ENCODE peak calls at places on chromosomes 6 and 20, in ten cellular contexts. Z, I, K, D, N, W, X, S, Y and H are unnamed samples.

GRCh38 chr6:56808871-56809359 is 146.0 kb upstream of the BEND6 start:
- DNase-seq in Y (no peak), I (peak; percentile 57), W (no peak), N (no peak), S (no peak), K (peak; percentile 37), X (peak; percentile 66), Z (no peak), D (peak; percentile 89), H (peak; percentile 43)

GRCh38 chr6:15783484-15783883 is 120.7 kb upstream of the DTNBP1 start:
- DNase-seq in D (no peak), W (no peak), I (no peak), K (no peak), Y (peak; percentile 16), S (no peak), N (no peak), Z (no peak), X (no peak), H (no peak)

GRCh38 chr6:142763205-142763604 is 181.8 kb downstream of the HIVEP2 start:
- DNase-seq in D (peak; percentile 90), Z (no peak), N (no peak), W (no peak), K (peak; percentile 70), X (peak; percentile 65), S (no peak), Y (no peak), I (no peak), H (no peak)

GRCh38 chr6:111024661-111025060 is 42.8 kb downstream of the RPF2 start:
- DNase-seq in Y (no peak), K (peak; percentile 2), N (no peak), S (no peak), W (no peak), Z (no peak), X (no peak), D (no peak), I (no peak), H (no peak)

GRCh38 chr20:25280574-25281535 is 33.0 kb downstream of the PYGB start:
- DNase-seq in X (no peak), Z (no peak), Y (peak; percentile 10), S (peak; percentile 43), W (no peak), D (no peak), K (no peak), I (peak; percentile 3), N (no peak), H (peak; percentile 7)

GRCh38 chr20:33947709-33948295 is 45.9 kb upstream of the RALY start:
- DNase-seq in S (no peak), Y (no peak), Z (peak; percentile 91), D (peak; percentile 6), K (peak; percentile 71), X (peak; percentile 66), W (no peak), N (peak; percentile 42), I (peak; percentile 80), H (peak; percentile 55)

GRCh38 chr20:35669681-35670080 is 5.0 kb upstream of the CPNE1 start:
- DNase-seq in W (peak; percentile 55), S (no peak), K (no peak), X (no peak), D (no peak), N (no peak), Y (no peak), I (no peak), Z (no peak), H (no peak)

GRCh38 chr6:73079611-73079955 is 145.7 kb downstream of the KHDC1L start:
- DNase-seq in D (peak; percentile 90), K (peak; percentile 71), N (no peak), S (no peak), Z (no peak), I (no peak), X (peak; percentile 69), Y (no peak), W (no peak), H (no peak)

GRCh38 chr6:3844097-3844463 is 5.1 kb upstream of the FAM50B start:
- DNase-seq in Y (no peak), I (no peak), Z (no peak), N (no peak), W (no peak), X (peak; percentile 81), K (peak; percentile 69), D (peak; percentile 84), S (no peak), H (no peak)

GRCh38 chr6:47454713-47455396 is 22.7 kb upstream of the CD2AP start:
- DNase-seq in K (no peak), Y (no peak), N (no peak), Z (no peak), I (no peak), X (no peak), S (no peak), W (no peak), D (no peak), H (no peak)

GRCh38 chr6:103783344-103783743 is 1076.4 kb downstream of the HACE1 start:
- DNase-seq in W (no peak), N (no peak), Y (peak; percentile 12), S (no peak), I (peak; percentile 41), Z (no peak), X (peak; percentile 7), D (peak; percentile 1), K (no peak), H (no peak)

GRCh38 chr20:58550661-58551060 is 35.5 kb upstream of the APCDD1L start:
- DNase-seq in X (peak; percentile 87), S (no peak), Z (peak; percentile 15), Y (no peak), D (peak; percentile 99), W (peak; percentile 91), N (no peak), I (no peak), K (peak; percentile 59), H (no peak)

GRCh38 chr6:36504982-36505381 is 42.3 kb downstream of the STK38 start:
- DNase-seq in D (peak; percentile 41), Y (no peak), X (peak; percentile 53), I (no peak), N (no peak), S (no peak), W (no peak), K (peak; percentile 63), Z (no peak), H (no peak)

GRCh38 chr6:118663993-118664985 is 12.9 kb upstream of the CEP85L start:
- DNase-seq in N (peak; percentile 18), I (no peak), X (no peak), Z (no peak), W (no peak), S (no peak), K (no peak), D (no peak), Y (no peak), H (no peak)

GRCh38 chr6:134035823-134036296 is 16.6 kb downstream of the SLC2A12 start:
- DNase-seq in Y (peak; percentile 25), X (peak; percentile 57), K (peak; percentile 40), S (no peak), Z (no peak), N (no peak), I (no peak), D (peak; percentile 92), W (no peak), H (no peak)

GRCh38 chr20:51930775-51931174 is 128.5 kb upstream of the SALL4 start:
- DNase-seq in K (peak; percentile 94), Z (no peak), I (peak; percentile 19), X (peak; percentile 98), Y (no peak), W (no peak), D (peak; percentile 64), S (no peak), N (no peak), H (no peak)

GRCh38 chr6:15096894-15097837 is 148.7 kb upstream of the JARID2 start:
- DNase-seq in D (peak; percentile 21), Y (no peak), X (no peak), W (no peak), Z (no peak), S (no peak), K (no peak), N (no peak), I (no peak), H (no peak)

GRCh38 chr20:32779500-32780215 is 17.5 kb downstream of the DNMT3B start:
- DNase-seq in S (no peak), D (no peak), K (no peak), N (no peak), Y (no peak), W (no peak), Z (peak; percentile 88), I (peak; percentile 38), X (no peak), H (peak; percentile 96)

GRCh38 chr6:111614833-111615582 is 9.3 kb upstream of the TRAF3IP2 start:
- DNase-seq in S (peak; percentile 70), I (peak; percentile 82), N (no peak), Z (peak; percentile 90), K (no peak), W (no peak), D (no peak), Y (no peak), X (no peak), H (peak; percentile 65)

GRCh38 chr6:71444222-71444621 is 155.6 kb downstream of the OGFRL1 start:
- DNase-seq in Z (no peak), S (no peak), K (no peak), W (no peak), D (no peak), X (peak; percentile 60), N (no peak), Y (no peak), I (no peak), H (no peak)
- TF ChIP-seq CTCF in Z (peak; percentile 17), S (peak; percentile 11), K (no peak), W (no peak), D (no peak), X (no peak), N (no peak), Y (no peak), I (no peak), H (no peak)

GRCh38 chr6:5078121-5078695 is 6.9 kb upstream of the PPP1R3G start:
- DNase-seq in D (no peak), S (no peak), N (peak; percentile 57), K (peak; percentile 30), Y (no peak), I (no peak), Z (no peak), W (no peak), X (peak; percentile 34), H (no peak)
- TF ChIP-seq CTCF in D (no peak), S (no peak), N (peak; percentile 13), K (peak; percentile 16), Y (no peak), I (peak; percentile 41), Z (peak; percentile 45), W (no peak), X (peak; percentile 4), H (no peak)

DNA sequence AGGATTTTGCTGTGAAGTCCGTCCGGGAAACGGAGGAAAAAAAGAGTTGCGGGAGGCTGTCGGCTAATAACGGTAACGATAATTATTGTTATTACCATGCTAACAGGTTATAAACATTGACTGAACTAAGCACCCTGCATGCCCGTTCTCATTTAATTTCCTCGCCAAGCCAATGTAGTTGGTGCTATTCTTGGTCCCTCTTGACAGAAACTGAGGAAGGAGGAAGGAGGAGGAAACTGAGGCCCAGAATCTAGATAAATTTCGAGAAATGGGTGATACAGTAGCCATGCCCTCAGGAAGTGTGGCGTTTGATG is 417 bp downstream of the TPX2 start:
- DNase-seq in Z (no peak), I (no peak), D (no peak), N (no peak), K (no peak), S (no peak), W (no peak), Y (no peak), X (no peak), H (no peak)
- TF ChIP-seq CTCF in Z (peak; percentile 22), I (no peak), D (no peak), N (no peak), K (no peak), S (no peak), W (no peak), Y (no peak), X (no peak), H (no peak)

GRCh38 chr6:34508425-34508824 is 42.5 kb downstream of the PACSIN1 start:
- DNase-seq in K (no peak), S (no peak), Y (no peak), Z (no peak), I (no peak), N (no peak), X (no peak), D (no peak), W (no peak), H (no peak)
- TF ChIP-seq CTCF in K (no peak), S (no peak), Y (no peak), Z (peak; percentile 50), I (no peak), N (no peak), X (peak; percentile 10), D (no peak), W (no peak), H (peak; percentile 25)